ENCODE peak calls at places on chromosomes 3 and 15, in six cellular contexts. O, P, Z, D, X and S are unnamed samples.

GRCh38 chr3:101500208-101500607 is 12.8 kb downstream of the SENP7 start:
- DNase-seq in Z (no peak), X (no peak), P (no peak), O (no peak), D (no peak), S (no peak)

GRCh38 chr3:110895054-110895453 is 176.6 kb upstream of the NECTIN3 start:
- DNase-seq in P (no peak), O (no peak), D (no peak), Z (no peak), X (no peak), S (no peak)

GRCh38 chr3:101964861-101965260 is 115.5 kb downstream of the NFKBIZ start:
- DNase-seq in P (peak), Z (peak), O (no peak), D (no peak), X (no peak), S (no peak)

GRCh38 chr3:10356461-10356897 is 35.6 kb upstream of the SEC13 start:
- DNase-seq in X (no peak), O (no peak), Z (no peak), D (no peak), P (no peak), S (no peak)

GRCh38 chr15:64842099-64842940 is 605 bp downstream of the PLEKHO2 start:
- DNase-seq in O (no peak), D (no peak), Z (no peak), P (no peak), X (no peak), S (no peak)

GRCh38 chr3:127792664-127793292 is 29.5 kb downstream of the MGLL start:
- DNase-seq in P (peak), D (no peak), Z (peak), O (no peak), X (peak), S (peak)

GRCh38 chr15:39127925-39128617 is 452.8 kb upstream of the THBS1 start:
- DNase-seq in D (no peak), O (no peak), P (no peak), Z (peak), X (peak), S (peak)

GRCh38 chr3:69741057-69741830 is 2.0 kb downstream of the MITF start:
- DNase-seq in P (no peak), Z (no peak), X (no peak), D (no peak), O (no peak), S (no peak)

GRCh38 chr3:106277731-106278130 is 408.9 kb upstream of the CBLB start:
- DNase-seq in Z (no peak), O (no peak), P (no peak), D (no peak), X (no peak), S (no peak)

GRCh38 chr3:150227839-150228238 is 180.3 kb upstream of the TSC22D2 start:
- DNase-seq in Z (peak), D (no peak), P (no peak), X (no peak), O (no peak), S (no peak)

GRCh38 chr15:40436892-40437753 is 3.6 kb upstream of the BAHD1 start:
- DNase-seq in Z (no peak), X (no peak), P (no peak), D (no peak), O (no peak), S (no peak)
- H3K4me3 ChIP-seq in Z (no peak), X (peak), P (peak), D (peak), O (peak), S (peak)

DNA sequence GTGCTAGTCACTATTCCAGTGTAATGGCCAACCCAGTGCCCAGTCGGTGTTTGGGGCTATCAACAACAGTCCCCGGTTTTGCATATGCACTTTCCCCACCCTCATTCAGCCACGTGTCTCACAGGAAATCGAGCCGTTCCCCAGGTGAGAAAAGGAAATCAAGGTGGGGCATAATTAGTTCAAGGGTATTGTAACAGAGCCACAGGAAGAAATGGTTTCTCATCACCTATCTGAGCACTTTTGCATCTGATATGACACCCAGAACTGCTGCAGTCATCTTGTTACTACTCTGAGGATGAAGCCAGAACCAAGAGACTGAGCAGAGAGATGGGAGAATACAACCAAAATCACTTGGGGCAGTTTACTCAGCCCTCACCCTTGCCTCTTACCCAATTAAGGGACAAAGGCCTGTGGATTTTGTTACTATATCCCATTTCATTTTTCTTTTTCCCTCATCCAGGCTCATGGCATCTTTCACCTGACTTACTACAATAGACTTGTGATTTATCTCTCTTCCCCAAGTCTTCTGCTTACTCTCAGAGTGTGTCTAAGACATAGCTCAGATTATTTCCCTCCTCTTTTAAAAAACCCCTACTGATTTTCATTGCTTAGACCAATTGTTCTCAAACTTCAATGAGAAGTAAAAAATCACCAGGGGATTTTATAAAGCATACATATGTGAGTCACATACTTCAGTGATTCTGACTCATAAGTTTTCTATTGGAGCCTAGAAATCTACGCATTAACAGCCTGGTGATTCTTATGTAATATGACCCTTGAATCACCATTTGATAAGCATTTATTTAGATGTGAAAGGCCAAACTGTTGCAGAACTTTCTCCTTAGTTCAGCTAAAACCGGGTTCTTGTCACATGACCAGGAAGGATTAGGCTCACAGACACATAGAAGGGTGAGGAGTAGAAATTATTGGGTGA is 40.5 kb downstream of the TRAT1 start:
- DNase-seq in X (peak), O (peak), D (peak), P (no peak), Z (peak), S (peak)
- H3K4me3 ChIP-seq in X (no peak), O (no peak), D (no peak), P (no peak), Z (no peak), S (no peak)

DNA sequence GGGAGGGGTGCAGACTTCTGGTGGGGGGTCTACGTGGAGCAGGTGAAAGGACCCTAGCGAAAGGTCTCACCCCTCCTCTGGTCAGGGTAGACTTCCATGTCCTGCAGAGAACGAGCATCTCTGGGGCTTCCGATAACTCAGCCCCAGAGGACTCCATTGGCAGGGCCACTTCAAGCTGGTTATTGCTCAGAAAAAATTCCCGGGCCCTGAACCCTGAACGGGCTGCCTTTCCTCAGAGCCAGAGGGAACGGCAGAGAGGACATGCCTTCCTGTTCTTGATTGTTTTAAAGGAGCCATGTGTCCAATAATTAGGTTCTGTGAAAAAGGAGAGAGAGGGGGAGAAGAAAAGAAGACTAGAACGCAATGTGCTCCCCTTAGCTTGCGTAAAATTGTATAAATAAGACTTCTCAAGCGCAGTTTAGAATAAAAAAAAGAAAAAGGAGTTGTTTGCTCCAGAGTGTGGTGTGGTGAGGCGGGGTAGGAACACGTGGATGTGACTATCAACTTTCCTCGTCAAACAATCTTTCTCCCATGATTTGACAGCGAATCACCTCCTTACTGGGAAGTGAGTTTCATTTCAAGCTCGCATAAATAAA is 193.4 kb upstream of the UBE2E1 start:
- DNase-seq in Z (peak), X (peak), O (no peak), D (no peak), P (no peak), S (no peak)
- H3K4me3 ChIP-seq in Z (no peak), X (no peak), O (no peak), D (no peak), P (no peak), S (no peak)

DNA sequence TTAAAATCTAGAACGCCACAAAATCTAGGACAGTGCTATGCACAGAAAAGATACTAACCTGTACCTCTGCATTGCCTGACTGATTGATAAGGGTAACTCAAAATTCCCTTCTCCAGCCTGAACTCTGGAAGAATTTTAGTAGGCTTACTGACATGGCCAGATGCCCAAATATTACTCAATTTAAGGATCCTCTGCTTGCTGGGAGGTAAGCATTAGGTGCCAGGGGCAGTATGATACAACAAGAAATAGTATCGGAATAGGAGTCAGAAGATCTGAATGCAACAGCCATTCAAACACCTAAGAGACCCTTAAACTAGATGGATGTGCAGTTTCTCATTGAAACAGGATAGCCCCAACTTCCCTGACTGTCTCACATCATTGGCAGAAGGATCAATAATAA is 45.4 kb downstream of the CERS3 start:
- DNase-seq in P (no peak), D (no peak), O (no peak), X (no peak), Z (no peak), S (no peak)
- H3K4me3 ChIP-seq in P (no peak), D (no peak), O (no peak), X (no peak), Z (no peak), S (no peak)

DNA sequence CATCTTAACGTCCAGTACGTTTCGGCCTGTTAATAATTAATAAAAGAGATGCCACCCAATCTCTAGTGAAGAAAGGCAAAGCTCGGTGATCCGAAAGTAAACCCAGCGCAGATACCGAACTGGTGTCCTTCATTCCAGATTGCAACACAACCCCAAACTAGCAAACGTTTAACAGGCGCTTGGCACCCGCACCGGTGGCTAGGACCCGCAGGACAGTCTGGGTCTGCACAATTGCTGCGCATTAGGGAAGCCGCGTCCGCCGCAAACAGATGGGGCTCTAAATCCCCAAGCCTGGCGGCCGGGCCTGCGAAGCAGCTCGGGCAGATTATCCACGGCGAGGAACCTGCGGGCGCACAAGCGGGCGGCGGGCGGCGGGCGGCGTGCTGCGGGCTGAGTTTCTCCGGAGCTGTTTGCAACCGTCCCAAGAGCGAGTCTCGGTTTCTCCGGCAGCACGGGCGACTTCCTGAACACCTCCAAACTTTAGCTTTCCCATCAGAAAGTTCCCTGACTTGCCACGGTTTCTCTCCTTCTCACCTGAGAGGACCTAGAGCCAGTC is 112.1 kb upstream of the ICE2 start:
- DNase-seq in O (peak), Z (peak), X (no peak), D (peak), P (peak), S (no peak)
- H3K4me3 ChIP-seq in O (peak), Z (peak), X (peak), D (peak), P (peak), S (peak)

GRCh38 chr3:51717446-51717845 is 10.6 kb downstream of the GRM2 start:
- DNase-seq in X (no peak), O (no peak), Z (no peak), D (no peak), P (no peak), S (no peak)
- H3K4me3 ChIP-seq in X (no peak), O (no peak), Z (no peak), D (no peak), P (no peak), S (no peak)

GRCh38 chr15:93087825-93088199 is 1.2 kb downstream of the RGMA start:
- DNase-seq in D (peak), Z (peak), O (peak), P (peak), X (no peak), S (no peak)

GRCh38 chr15:93088981-93089854 is at the start of gene RGMA:
- DNase-seq in P (peak), O (no peak), X (no peak), D (no peak), Z (no peak), S (no peak)

GRCh38 chr15:93091465-93091864 is 2.5 kb upstream of the RGMA start:
- DNase-seq in D (no peak), P (no peak), O (no peak), Z (no peak), X (no peak), S (no peak)

GRCh38 chr15:93088200-93088980 is 621 bp downstream of the RGMA start:
- DNase-seq in D (peak), X (no peak), O (peak), Z (peak), P (peak), S (no peak)

GRCh38 chr15:93089855-93090305 is 869 bp upstream of the RGMA start:
- DNase-seq in X (no peak), O (no peak), P (no peak), D (no peak), Z (no peak), S (no peak)
- H3K4me3 ChIP-seq in X (no peak), O (no peak), P (peak), D (no peak), Z (no peak), S (no peak)